ENCODE peak calls at places on chromosomes 3 and 15, in four cellular contexts. T is A549, J is K562, N is GM12878. X is an unnamed sample.

GRCh38 chr3:71859128-71859519 is 74.2 kb upstream of the PROK2 start:
- DNase-seq in N (no peak), J (peak; percentile 10), T (peak; percentile 42), X (no peak)

GRCh38 chr3:143002727-143003126 is 1.4 kb downstream of the U2SURP start:
- DNase-seq in T (no peak), N (no peak), J (no peak), X (no peak)

GRCh38 chr3:126514161-126514560 is 3.4 kb downstream of the UROC1 start:
- DNase-seq in T (no peak), N (no peak), J (no peak), X (no peak)

GRCh38 chr3:102736961-102737304 is 302.1 kb downstream of the ZPLD1 start:
- DNase-seq in J (no peak), N (no peak), T (no peak), X (no peak)

GRCh38 chr15:72172796-72173195 is 24.8 kb downstream of the GRAMD2A start:
- DNase-seq in N (no peak), T (no peak), J (no peak), X (no peak)

GRCh38 chr3:103056953-103057450 is 622.2 kb downstream of the ZPLD1 start:
- DNase-seq in J (no peak), T (no peak), N (no peak), X (no peak)

GRCh38 chr3:189967254-189967865 is 153.3 kb downstream of the P3H2 start:
- DNase-seq in N (no peak), J (peak; percentile 19), T (peak; percentile 55), X (peak; percentile 65)

GRCh38 chr3:15277861-15278260 is 54.5 kb downstream of the SH3BP5 start:
- DNase-seq in T (no peak), J (no peak), N (no peak), X (no peak)

GRCh38 chr15:77568960-77569646 is 63.6 kb downstream of the LINGO1 start:
- DNase-seq in J (peak; percentile 46), N (no peak), T (no peak), X (peak; percentile 11)

GRCh38 chr15:51283026-51283425 is 55.4 kb downstream of the CYP19A1 start:
- DNase-seq in J (no peak), N (peak; percentile 42), T (no peak), X (no peak)

GRCh38 chr3:181711325-181712135 is at the start of gene SOX2:
- DNase-seq in J (peak; percentile 52), N (no peak), T (peak; percentile 91), X (peak; percentile 4)

GRCh38 chr15:101113114-101114005 is 138.5 kb downstream of the CHSY1 start:
- DNase-seq in T (no peak), J (no peak), N (no peak), X (no peak)

GRCh38 chr15:64934023-64934422 is 22.3 kb downstream of the ANKDD1A start:
- DNase-seq in T (no peak), N (no peak), J (no peak), X (no peak)

GRCh38 chr3:56702487-56703315 is 19.6 kb upstream of the TASOR start:
- DNase-seq in N (no peak), T (peak; percentile 64), J (peak; percentile 18), X (peak; percentile 76)

GRCh38 chr3:187264051-187264450 is 27.5 kb downstream of the MASP1 start:
- DNase-seq in N (no peak), J (no peak), T (peak; percentile 38), X (peak; percentile 88)

GRCh38 chr3:63937661-63938651 is 25.8 kb upstream of the SCAANT1 start:
- DNase-seq in J (no peak), T (no peak), N (peak; percentile 55), X (no peak)
- H3K4me2 ChIP-seq in J (no peak overlapping the region), T (no peak overlapping the region), N (peak overlapping the region; percentile 56), X (no peak overlapping the region)

GRCh38 chr15:80597081-80597480 is 98.0 kb upstream of the ABHD17C start:
- DNase-seq in N (no peak), J (no peak), T (no peak), X (no peak)

GRCh38 chr15:80596521-80596976 is 98.6 kb upstream of the ABHD17C start:
- DNase-seq in T (peak; percentile 79), N (no peak), J (no peak), X (peak; percentile 18)

GRCh38 chr15:80601256-80601655 is 93.9 kb upstream of the ABHD17C start:
- DNase-seq in T (no peak), N (no peak), J (no peak), X (no peak)

GRCh38 chr15:80595391-80595790 is 99.7 kb upstream of the ABHD17C start:
- DNase-seq in J (no peak), T (no peak), N (no peak), X (peak; percentile 38)

DNA sequence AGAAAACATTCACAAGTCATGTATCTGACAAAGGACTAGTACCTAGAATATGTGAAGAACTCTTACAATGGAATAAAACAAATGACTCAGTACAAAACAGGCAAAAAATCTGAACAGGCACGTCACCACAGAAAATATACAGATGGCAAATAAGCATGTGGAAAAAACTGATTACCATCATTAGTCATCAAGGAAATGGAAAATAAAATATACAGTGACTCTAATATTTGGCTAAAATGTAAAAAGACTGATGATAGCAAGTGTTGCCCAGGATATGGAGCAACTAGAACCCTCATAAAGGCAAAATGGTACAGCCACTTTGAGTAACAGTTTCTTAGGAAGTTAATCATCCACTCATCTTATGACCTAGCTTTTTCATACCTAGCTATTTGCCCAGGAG is 95.8 kb upstream of the ABHD17C start:
- DNase-seq in J (no peak), T (peak; percentile 70), N (no peak), X (peak; percentile 86)
- TF ChIP-seq RAD21 in J (no peak), T (no peak), N (no peak), X (no peak)

GRCh38 chr3:53844262-53845102 is 1.7 kb downstream of the CHDH start:
- DNase-seq in T (no peak), J (no peak), N (no peak), X (no peak)

GRCh38 chr3:53841296-53841695 is 4.9 kb downstream of the CHDH start:
- DNase-seq in N (no peak), T (no peak), J (no peak), X (no peak)

GRCh38 chr3:53843195-53844177 is 2.7 kb downstream of the CHDH start:
- DNase-seq in J (no peak), N (peak; percentile 53), T (no peak), X (no peak)

GRCh38 chr3:53845103-53845880 is 927 bp downstream of the CHDH start:
- DNase-seq in T (peak; percentile 62), J (peak; percentile 22), N (no peak), X (peak; percentile 13)

DNA sequence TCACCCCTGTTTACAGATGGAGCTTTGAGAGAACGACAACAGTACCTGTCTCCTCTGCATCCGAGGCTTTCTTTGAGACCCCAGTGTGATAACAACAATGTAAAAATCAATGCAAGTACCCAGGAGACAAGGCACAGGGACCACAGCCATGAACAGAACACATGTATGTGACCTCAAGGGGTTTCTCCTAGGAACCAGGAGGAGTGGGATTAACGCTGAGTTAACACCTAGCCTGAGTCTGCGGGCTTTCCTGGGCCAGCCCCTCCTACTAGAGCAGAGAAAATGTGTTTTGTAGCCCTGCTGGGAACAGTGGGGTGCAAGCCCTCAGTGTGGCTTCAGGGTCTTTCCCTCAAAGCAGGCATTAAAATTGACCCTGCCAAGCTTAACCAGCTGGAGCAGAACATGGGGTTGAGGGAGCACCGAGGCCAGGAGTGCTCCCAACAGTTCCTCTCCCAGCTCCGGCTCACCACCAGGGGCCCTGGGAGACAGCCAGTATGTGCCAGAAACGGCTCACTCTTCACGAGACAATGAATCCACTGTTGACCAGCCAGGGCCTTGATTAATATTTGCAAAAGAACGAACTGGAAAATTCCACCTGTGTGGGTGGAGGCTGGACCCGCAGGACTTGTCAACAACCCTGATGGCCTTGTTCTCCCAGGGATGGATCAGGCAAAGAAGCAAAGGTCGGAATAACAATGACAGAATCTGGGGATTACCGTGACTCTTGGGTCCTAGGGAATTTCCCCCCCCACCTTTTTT is 3.6 kb downstream of the CHDH start:
- DNase-seq in N (no peak), T (peak; percentile 48), J (no peak), X (peak; percentile 23)
- TF ChIP-seq ELK1 in N (no peak), T (no peak), J (no peak), X (no peak)

DNA sequence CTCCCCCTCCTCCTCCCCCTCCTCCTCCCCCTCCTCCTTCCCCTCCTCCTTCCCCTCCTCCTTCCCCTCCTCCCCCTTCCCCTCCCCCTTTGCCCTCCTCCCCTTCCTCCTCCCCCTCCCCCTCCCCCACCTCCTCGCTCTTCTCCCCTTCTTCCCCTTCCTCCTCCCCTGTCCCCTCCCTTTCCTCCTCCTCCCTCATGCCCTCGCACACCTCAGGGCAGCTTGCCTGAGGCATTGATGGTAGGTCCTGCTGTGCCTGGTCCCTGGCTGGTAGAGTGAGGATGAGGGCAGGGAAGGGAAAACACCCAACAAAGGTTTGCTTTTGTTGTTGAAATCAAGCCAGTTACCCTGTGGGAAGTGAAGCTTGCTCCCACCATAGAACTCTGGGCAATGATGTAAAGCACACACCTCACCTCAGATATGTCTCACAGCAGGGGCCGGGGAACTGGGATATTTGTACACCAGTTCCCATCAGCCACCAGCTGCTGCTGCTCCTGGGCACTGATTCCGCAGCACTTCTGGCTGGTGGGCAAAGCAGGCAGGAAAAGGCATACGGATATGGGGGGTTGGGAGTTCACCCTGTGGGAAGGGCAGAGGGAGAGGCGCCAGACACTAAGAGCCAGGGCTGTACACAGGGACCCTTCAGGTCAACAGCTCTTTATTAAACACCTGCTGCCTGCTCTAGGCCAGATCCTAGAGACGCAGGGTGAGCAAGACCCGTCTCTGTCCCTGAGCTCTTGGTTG is 13.8 kb downstream of the ISG20 start:
- DNase-seq in J (no peak), T (no peak), N (no peak), X (no peak)
- H3K4me2 ChIP-seq in J (no peak overlapping the region), T (no peak overlapping the region), N (no peak overlapping the region), X (no peak overlapping the region)